ENCODE peak calls at places on chromosomes 7 and 10, in eight cellular contexts. V is Panc1, C is HepG2, J is B cell, O is astrocyte, K is GM23338, L is GM12865, F is foreskin fibroblast. U is an unnamed sample.
A peak's percentile ranks its signal among the peaks of the same experiment; 100 is the strongest.

GRCh38 chr10:25130911-25131310 is 43.9 kb upstream of the GPR158 start:
- DNase-seq in V (no peak), C (no peak), J (no peak), O (peak; percentile 90), K (no peak), L (no peak), F (peak; percentile 9), U (no peak)

GRCh38 chr10:9147475-9147874 is 1093.0 kb downstream of the GATA3 start:
- DNase-seq in V (no peak), C (no peak), J (no peak), O (no peak), K (no peak), L (no peak), F (no peak), U (no peak)

GRCh38 chr7:102991540-102992214 is 78.9 kb downstream of the LRRC17 start:
- DNase-seq in V (peak; percentile 96), C (peak; percentile 71), J (no peak), O (peak; percentile 99), K (no peak), L (no peak), F (peak; percentile 95), U (no peak)

GRCh38 chr10:131001438-131001837 is 310.1 kb downstream of the TCERG1L start:
- DNase-seq in V (no peak), C (no peak), J (no peak), O (no peak), K (no peak), L (no peak), F (no peak), U (no peak)

GRCh38 chr7:72286486-72286885 is 125.7 kb downstream of the CALN1 start:
- DNase-seq in V (no peak), C (no peak), J (no peak), O (no peak), K (no peak), L (no peak), F (no peak), U (no peak)

GRCh38 chr7:47231081-47231480 is 350.8 kb downstream of the TNS3 start:
- DNase-seq in V (no peak), C (no peak), J (no peak), O (no peak), K (no peak), L (no peak), F (no peak), U (no peak)

GRCh38 chr10:35433851-35434426 is 97.6 kb downstream of the CCNY start:
- DNase-seq in V (no peak), C (no peak), J (no peak), O (peak; percentile 96), K (no peak), L (peak; percentile 37), F (peak; percentile 74), U (no peak)

GRCh38 chr10:96319754-96320514 is 15.7 kb downstream of the DNTT start:
- DNase-seq in V (no peak), C (no peak), J (no peak), O (no peak), K (no peak), L (no peak), F (no peak), U (no peak)

GRCh38 chr7:101625076-101625914 is 3.8 kb downstream of the MYL10 start:
- DNase-seq in V (no peak), C (no peak), J (no peak), O (peak; percentile 37), K (peak; percentile 67), L (no peak), F (no peak), U (no peak)

GRCh38 chr7:5693529-5693928 is 87.9 kb downstream of the RNF216 start:
- DNase-seq in V (no peak), C (peak; percentile 16), J (peak; percentile 72), O (no peak), K (peak; percentile 14), L (peak; percentile 92), F (peak; percentile 64), U (peak; percentile 68)

GRCh38 chr10:72240371-72240770 is 24.3 kb upstream of the ASCC1 start:
- DNase-seq in V (no peak), C (no peak), J (no peak), O (no peak), K (no peak), L (no peak), F (no peak), U (no peak)

GRCh38 chr7:106313456-106313891 is 28.7 kb upstream of the NAMPT start:
- DNase-seq in V (peak; percentile 35), C (no peak), J (no peak), O (peak; percentile 86), K (no peak), L (no peak), F (peak; percentile 69), U (no peak)

GRCh38 chr7:79341902-79342301 is 111.6 kb downstream of the MAGI2 start:
- DNase-seq in V (no peak), C (peak; percentile 6), J (no peak), O (no peak), K (no peak), L (no peak), F (no peak), U (no peak)

GRCh38 chr7:106257752-106258151 is 27.0 kb downstream of the NAMPT start:
- DNase-seq in V (no peak), C (no peak), J (no peak), O (no peak), K (no peak), L (no peak), F (no peak), U (no peak)

GRCh38 chr10:86757110-86757790 is 831 bp downstream of the BMPR1A start:
- DNase-seq in V (no peak), C (peak; percentile 62), J (no peak), O (peak; percentile 52), K (peak; percentile 50), L (peak; percentile 19), F (peak; percentile 21), U (no peak)

GRCh38 chr7:126803060-126803665 is 449.6 kb downstream of the GRM8 start:
- DNase-seq in V (peak; percentile 68), C (peak; percentile 67), J (peak; percentile 33), O (peak; percentile 52), K (peak; percentile 92), L (peak; percentile 78), F (peak; percentile 17), U (peak; percentile 59)

GRCh38 chr7:30804078-30804661 is 33.0 kb downstream of the MINDY4 start:
- DNase-seq in V (no peak), C (no peak), J (no peak), O (peak; percentile 95), K (no peak), L (no peak), F (peak; percentile 88), U (no peak)

GRCh38 chr7:150829426-150829825 is 22.9 kb upstream of the AOC1 start:
- DNase-seq in V (no peak), C (no peak), J (no peak), O (no peak), K (no peak), L (peak; percentile 17), F (no peak), U (no peak)

GRCh38 chr7:77696643-77697534 is 630 bp downstream of the RSBN1L start:
- DNase-seq in V (no peak), C (peak; percentile 59), J (peak; percentile 73), O (peak; percentile 55), K (peak; percentile 74), L (peak; percentile 61), F (peak; percentile 50), U (peak; percentile 37)

GRCh38 chr7:14457567-14458453 is 444.7 kb downstream of the DGKB start:
- DNase-seq in V (peak; percentile 79), C (peak; percentile 26), J (no peak), O (peak; percentile 64), K (peak; percentile 94), L (peak; percentile 69), F (peak; percentile 65), U (peak; percentile 34)

GRCh38 chr7:23378996-23379395 is 79.9 kb downstream of the MALSU1 start:
- DNase-seq in V (no peak), C (peak; percentile 33), J (no peak), O (no peak), K (no peak), L (no peak), F (no peak), U (no peak)

GRCh38 chr7:138649506-138649905 is 51.7 kb downstream of the SVOPL start:
- DNase-seq in V (no peak), C (no peak), J (no peak), O (no peak), K (no peak), L (no peak), F (no peak), U (no peak)

DNA sequence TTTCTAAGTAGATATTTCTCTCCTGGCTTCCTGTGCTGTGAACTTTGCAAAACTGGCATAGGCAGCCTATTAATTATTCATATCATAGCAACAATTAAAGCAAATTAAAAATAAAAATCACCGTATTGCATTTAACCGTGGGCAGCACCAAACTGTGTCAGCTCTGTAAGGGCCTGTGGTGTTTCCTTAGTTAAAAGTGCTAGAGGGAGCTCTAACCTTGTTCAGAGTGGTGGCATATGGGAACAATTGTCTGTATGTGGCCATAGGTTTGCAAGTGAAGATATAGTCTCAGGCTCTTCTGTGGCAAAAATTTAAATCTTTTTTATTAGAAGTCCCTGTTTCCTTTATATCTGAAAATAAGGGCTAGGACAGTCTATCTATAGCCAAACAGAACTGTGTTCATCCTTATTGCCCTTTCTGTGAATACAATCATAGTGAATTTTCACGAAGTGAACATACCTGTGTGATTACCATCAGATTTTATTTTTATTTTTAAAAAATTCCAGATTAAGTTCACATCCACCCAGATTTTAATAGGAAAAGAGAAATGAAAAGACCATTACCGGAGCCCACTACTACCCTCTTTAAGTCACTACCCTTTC is 92.6 kb downstream of the POLL start:
- DNase-seq in V (peak; percentile 12), C (peak; percentile 36), J (no peak), O (no peak), K (peak; percentile 61), L (peak; percentile 17), F (peak; percentile 9), U (no peak)
- TF ChIP-seq CTCF in V (peak; percentile 81), C (peak; percentile 70), J (no peak), O (peak; percentile 15), K (peak; percentile 52), L (peak; percentile 16), F (peak; percentile 32), U (peak; percentile 44)

GRCh38 chr10:110535958-110536891 is 31.3 kb upstream of the SMC3 start:
- DNase-seq in V (no peak), C (peak; percentile 20), J (peak; percentile 60), O (peak; percentile 90), K (peak; percentile 57), L (peak; percentile 84), F (peak; percentile 85), U (peak; percentile 72)
- TF ChIP-seq CTCF in V (peak; percentile 2), C (peak; percentile 53), J (peak; percentile 40), O (peak; percentile 17), K (peak; percentile 42), L (peak; percentile 36), F (peak; percentile 34), U (peak; percentile 21)

GRCh38 chr10:70084189-70084588 is 31.5 kb downstream of the MACROH2A2 start:
- DNase-seq in V (no peak), C (peak; percentile 32), J (no peak), O (no peak), K (no peak), L (no peak), F (no peak), U (no peak)
- TF ChIP-seq CTCF in V (no peak), C (peak; percentile 60), J (no peak), O (no peak), K (no peak), L (no peak), F (no peak), U (no peak)

DNA sequence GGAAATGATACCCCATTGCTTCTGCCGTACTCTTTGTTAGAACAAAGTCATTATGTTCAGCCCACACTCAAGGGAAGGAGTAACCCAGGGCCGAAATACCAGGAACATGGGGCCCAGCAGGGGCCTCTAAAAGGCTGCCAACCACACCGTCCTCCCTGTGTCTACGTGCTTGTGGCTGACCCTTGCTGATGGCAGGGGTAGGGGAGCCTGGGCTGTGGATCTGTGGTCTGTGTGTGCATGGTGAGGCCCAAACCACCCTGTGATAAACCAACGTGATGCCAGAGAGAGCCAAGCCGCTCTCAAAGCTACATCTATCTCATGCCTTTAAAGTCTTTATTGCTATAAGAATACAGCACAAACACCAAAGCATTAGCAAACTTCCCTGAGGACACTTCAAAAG is 159.2 kb downstream of the CCDC3 start:
- DNase-seq in V (no peak), C (no peak), J (no peak), O (no peak), K (no peak), L (no peak), F (no peak), U (no peak)
- TF ChIP-seq CTCF in V (no peak), C (no peak), J (no peak), O (no peak), K (no peak), L (no peak), F (no peak), U (no peak)

U was measured in GM10248.